ENCODE peak calls at places on chromosomes 2 and 18, in five cellular contexts. One of them, this sample, is unnamed.

GRCh38 chr2:173076557-173077345 is 1.1 kb downstream of the MAP3K20 start:
- DNase-seq in suprapubic skin: no peak
- DNase-seq in HepG2: no peak
- DNase-seq in body of pancreas: peak; percentile 38
- DNase-seq in spleen: peak; percentile 87
- DNase-seq in this sample: no peak

GRCh38 chr2:28543316-28544068 is 47.6 kb downstream of the PLB1 start:
- DNase-seq in suprapubic skin: no peak
- DNase-seq in HepG2: no peak
- DNase-seq in body of pancreas: no peak
- DNase-seq in spleen: no peak
- DNase-seq in this sample: no peak

GRCh38 chr2:220499281-220499680 is 871.9 kb downstream of the SLC4A3 start:
- DNase-seq in suprapubic skin: no peak
- DNase-seq in HepG2: no peak
- DNase-seq in body of pancreas: no peak
- DNase-seq in spleen: no peak
- DNase-seq in this sample: peak; percentile 33

GRCh38 chr2:128557841-128558241 is 239.2 kb upstream of the HS6ST1 start:
- DNase-seq in suprapubic skin: no peak
- DNase-seq in HepG2: no peak
- DNase-seq in body of pancreas: no peak
- DNase-seq in spleen: no peak
- DNase-seq in this sample: no peak

GRCh38 chr2:38534746-38535403 is 67.9 kb downstream of the HNRNPLL start:
- DNase-seq in suprapubic skin: no peak
- DNase-seq in HepG2: no peak
- DNase-seq in body of pancreas: no peak
- DNase-seq in spleen: no peak
- DNase-seq in this sample: no peak

GRCh38 chr2:10444463-10444862 is 3.7 kb downstream of the ODC1 start:
- DNase-seq in suprapubic skin: no peak
- DNase-seq in HepG2: no peak
- DNase-seq in body of pancreas: no peak
- DNase-seq in spleen: no peak
- DNase-seq in this sample: no peak

GRCh38 chr2:186695081-186695756 is 1.4 kb downstream of the FAM171B start:
- DNase-seq in suprapubic skin: no peak
- DNase-seq in HepG2: no peak
- DNase-seq in body of pancreas: no peak
- DNase-seq in spleen: no peak
- DNase-seq in this sample: peak; percentile 17

GRCh38 chr18:24734058-24734457 is 273.6 kb downstream of the HRH4 start:
- DNase-seq in suprapubic skin: no peak
- DNase-seq in HepG2: peak; percentile 16
- DNase-seq in body of pancreas: no peak
- DNase-seq in spleen: no peak
- DNase-seq in this sample: no peak

GRCh38 chr18:34223164-34223892 is 1.4 kb downstream of the NOL4 start:
- DNase-seq in suprapubic skin: no peak
- DNase-seq in HepG2: no peak
- DNase-seq in body of pancreas: peak; percentile 16
- DNase-seq in spleen: peak; percentile 56
- DNase-seq in this sample: no peak

GRCh38 chr2:157329524-157329923 is 3.9 kb upstream of the ERMN start:
- DNase-seq in suprapubic skin: no peak
- DNase-seq in HepG2: no peak
- DNase-seq in body of pancreas: peak; percentile 79
- DNase-seq in spleen: peak; percentile 66
- DNase-seq in this sample: no peak

GRCh38 chr18:58525517-58525916 is 103.4 kb downstream of the ALPK2 start:
- DNase-seq in suprapubic skin: no peak
- DNase-seq in HepG2: no peak
- DNase-seq in body of pancreas: no peak
- DNase-seq in spleen: no peak
- DNase-seq in this sample: peak; percentile 36

GRCh38 chr2:3647831-3648651 is 10.0 kb upstream of the ALLC start:
- DNase-seq in suprapubic skin: no peak
- DNase-seq in HepG2: no peak
- DNase-seq in body of pancreas: no peak
- DNase-seq in spleen: peak; percentile 70
- DNase-seq in this sample: no peak

GRCh38 chr2:30608643-30609042 is 161.6 kb downstream of the LCLAT1 start:
- DNase-seq in suprapubic skin: no peak
- DNase-seq in HepG2: no peak
- DNase-seq in body of pancreas: no peak
- DNase-seq in spleen: no peak
- DNase-seq in this sample: no peak

GRCh38 chr2:235584269-235585007 is 90.6 kb downstream of the AGAP1 start:
- DNase-seq in suprapubic skin: no peak
- DNase-seq in HepG2: no peak
- DNase-seq in body of pancreas: no peak
- DNase-seq in spleen: no peak
- DNase-seq in this sample: no peak

GRCh38 chr2:227410191-227410590 is 22.4 kb upstream of the SCYGR1 start:
- DNase-seq in suprapubic skin: no peak
- DNase-seq in HepG2: no peak
- DNase-seq in body of pancreas: no peak
- DNase-seq in spleen: no peak
- DNase-seq in this sample: no peak

GRCh38 chr2:191158751-191159150 is 8.0 kb upstream of the STAT4 start:
- DNase-seq in suprapubic skin: no peak
- DNase-seq in HepG2: no peak
- DNase-seq in body of pancreas: no peak
- DNase-seq in spleen: no peak
- DNase-seq in this sample: no peak

GRCh38 chr2:193528458-193528857 is 1333.7 kb upstream of the TMEFF2 start:
- DNase-seq in suprapubic skin: no peak
- DNase-seq in HepG2: no peak
- DNase-seq in body of pancreas: no peak
- DNase-seq in spleen: no peak
- DNase-seq in this sample: no peak

GRCh38 chr2:183868153-183868552 is 730.2 kb upstream of the ZNF804A start:
- DNase-seq in suprapubic skin: no peak
- DNase-seq in HepG2: no peak
- DNase-seq in body of pancreas: no peak
- DNase-seq in spleen: no peak
- DNase-seq in this sample: no peak

GRCh38 chr2:169965495-169965894 is 138.2 kb downstream of the UBR3 start:
- DNase-seq in suprapubic skin: no peak
- DNase-seq in HepG2: no peak
- DNase-seq in body of pancreas: no peak
- DNase-seq in spleen: no peak
- DNase-seq in this sample: no peak

GRCh38 chr2:59025157-59025757 is 784.1 kb upstream of the FANCL start:
- DNase-seq in suprapubic skin: no peak
- DNase-seq in HepG2: peak; percentile 13
- DNase-seq in body of pancreas: peak; percentile 20
- DNase-seq in spleen: peak; percentile 76
- DNase-seq in this sample: no peak

GRCh38 chr18:4455113-4455811 is at the start of gene DLGAP1:
- DNase-seq in suprapubic skin: no peak
- DNase-seq in HepG2: peak; percentile 1
- DNase-seq in body of pancreas: peak; percentile 17
- DNase-seq in spleen: peak; percentile 74
- DNase-seq in this sample: no peak

GRCh38 chr2:74524005-74524404 is 2.0 kb downstream of the DQX1 start:
- DNase-seq in suprapubic skin: no peak
- DNase-seq in HepG2: no peak
- DNase-seq in body of pancreas: no peak
- DNase-seq in spleen: peak; percentile 55
- DNase-seq in this sample: no peak

GRCh38 chr2:74524955-74525716 is 895 bp downstream of the DQX1 start:
- DNase-seq in suprapubic skin: no peak
- DNase-seq in HepG2: no peak
- DNase-seq in body of pancreas: no peak
- DNase-seq in spleen: peak; percentile 69
- DNase-seq in this sample: no peak

GRCh38 chr2:74526649-74527230 is 709 bp upstream of the DQX1 start:
- DNase-seq in suprapubic skin: no peak
- DNase-seq in HepG2: no peak
- DNase-seq in body of pancreas: no peak
- DNase-seq in spleen: no peak
- DNase-seq in this sample: no peak

GRCh38 chr2:74527741-74528140 is 1.7 kb upstream of the DQX1 start:
- DNase-seq in suprapubic skin: no peak
- DNase-seq in HepG2: no peak
- DNase-seq in body of pancreas: no peak
- DNase-seq in spleen: no peak
- DNase-seq in this sample: no peak

GRCh38 chr2:74525717-74526648 is at the start of gene DQX1:
- DNase-seq in suprapubic skin: no peak
- DNase-seq in HepG2: peak; percentile 99
- DNase-seq in body of pancreas: no peak
- DNase-seq in spleen: peak; percentile 55
- DNase-seq in this sample: no peak
- TF ChIP-seq POLR2A in suprapubic skin: no peak
- TF ChIP-seq POLR2A in HepG2: peak; percentile 99
- TF ChIP-seq POLR2A in body of pancreas: no peak
- TF ChIP-seq POLR2A in spleen: no peak
- TF ChIP-seq POLR2A in this sample: no peak

DNA sequence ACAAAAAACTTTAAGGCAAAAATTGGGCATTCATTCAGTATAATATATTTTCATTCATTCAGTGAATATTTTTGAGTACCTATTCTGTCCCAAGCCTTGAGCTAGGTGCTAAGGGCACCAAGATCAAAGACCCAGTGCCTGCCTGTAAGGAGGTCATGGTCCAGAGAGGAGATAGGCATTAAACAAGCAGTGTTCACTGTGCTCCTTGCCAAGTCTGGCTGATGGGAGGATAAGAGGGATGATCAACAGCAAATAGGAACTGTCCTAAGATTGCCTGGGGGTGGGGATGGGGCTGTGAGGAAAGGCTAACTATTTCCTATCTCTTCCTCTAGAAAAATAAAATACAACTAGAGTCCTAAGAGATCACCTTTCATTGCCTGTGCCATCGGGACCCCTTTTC is 60.4 kb downstream of the SETBP1 start:
- DNase-seq in suprapubic skin: no peak
- DNase-seq in HepG2: no peak
- DNase-seq in body of pancreas: no peak
- DNase-seq in spleen: no peak
- DNase-seq in this sample: no peak
- TF ChIP-seq POLR2A in suprapubic skin: no peak
- TF ChIP-seq POLR2A in HepG2: no peak
- TF ChIP-seq POLR2A in body of pancreas: no peak
- TF ChIP-seq POLR2A in spleen: no peak
- TF ChIP-seq POLR2A in this sample: no peak

DNA sequence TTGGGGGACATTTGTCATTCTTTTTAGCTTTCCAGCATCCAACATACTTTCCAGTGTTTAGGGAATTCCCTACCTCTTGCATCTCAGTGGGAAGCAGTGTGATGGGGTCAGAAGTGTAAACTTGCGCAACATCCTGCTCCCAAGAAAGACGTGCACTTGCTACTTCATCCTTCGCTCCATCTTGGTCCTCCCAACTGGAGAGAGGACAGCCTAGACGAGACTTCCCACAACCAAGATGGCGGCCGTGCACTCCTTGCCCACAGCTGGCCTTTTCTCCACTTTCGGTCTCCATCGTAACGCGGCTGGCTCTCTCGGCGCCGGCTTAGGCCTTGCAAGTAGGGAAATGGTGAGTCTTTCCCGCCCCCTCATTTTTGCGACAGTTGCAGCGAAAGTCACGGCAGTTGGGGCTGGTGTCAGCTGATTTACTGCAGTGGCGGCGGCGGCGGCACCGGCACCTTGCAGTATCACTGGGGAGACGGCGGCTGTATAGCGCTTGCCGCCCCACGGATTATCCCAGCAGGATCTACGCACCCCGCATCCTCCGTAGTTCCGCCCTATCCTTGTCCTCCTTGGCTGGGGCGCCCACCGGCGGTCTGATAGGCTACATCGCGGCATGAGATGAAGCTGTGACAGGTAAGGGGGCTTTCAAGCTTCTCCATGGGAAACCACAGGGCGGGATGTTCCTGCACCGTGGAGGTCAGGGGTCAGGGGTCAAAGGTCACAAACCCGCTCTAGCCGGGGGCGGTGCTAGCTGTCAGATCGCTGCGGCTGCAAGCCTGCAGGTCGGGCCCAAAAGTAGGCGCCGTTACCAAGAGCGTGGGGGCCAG is at the start of gene WDR7:
- DNase-seq in suprapubic skin: peak; percentile 97
- DNase-seq in HepG2: peak; percentile 94
- DNase-seq in body of pancreas: peak; percentile 95
- DNase-seq in spleen: peak; percentile 98
- DNase-seq in this sample: peak; percentile 48
- TF ChIP-seq POLR2A in suprapubic skin: no peak
- TF ChIP-seq POLR2A in HepG2: peak; percentile 53
- TF ChIP-seq POLR2A in body of pancreas: peak; percentile 74
- TF ChIP-seq POLR2A in spleen: no peak
- TF ChIP-seq POLR2A in this sample: peak; percentile 47

GRCh38 chr18:61894751-61895524 is 2.1 kb upstream of the RNF152 start:
- DNase-seq in suprapubic skin: no peak
- DNase-seq in HepG2: no peak
- DNase-seq in body of pancreas: no peak
- DNase-seq in spleen: no peak
- DNase-seq in this sample: no peak

GRCh38 chr18:61892683-61893303 is at the start of gene RNF152:
- DNase-seq in suprapubic skin: peak; percentile 62
- DNase-seq in HepG2: no peak
- DNase-seq in body of pancreas: peak; percentile 31
- DNase-seq in spleen: no peak
- DNase-seq in this sample: no peak

GRCh38 chr18:61896118-61896517 is 3.3 kb upstream of the RNF152 start:
- DNase-seq in suprapubic skin: no peak
- DNase-seq in HepG2: no peak
- DNase-seq in body of pancreas: no peak
- DNase-seq in spleen: no peak
- DNase-seq in this sample: no peak

GRCh38 chr18:61893304-61893970 is 630 bp upstream of the RNF152 start:
- DNase-seq in suprapubic skin: peak; percentile 68
- DNase-seq in HepG2: no peak
- DNase-seq in body of pancreas: peak; percentile 33
- DNase-seq in spleen: no peak
- DNase-seq in this sample: peak; percentile 24

DNA sequence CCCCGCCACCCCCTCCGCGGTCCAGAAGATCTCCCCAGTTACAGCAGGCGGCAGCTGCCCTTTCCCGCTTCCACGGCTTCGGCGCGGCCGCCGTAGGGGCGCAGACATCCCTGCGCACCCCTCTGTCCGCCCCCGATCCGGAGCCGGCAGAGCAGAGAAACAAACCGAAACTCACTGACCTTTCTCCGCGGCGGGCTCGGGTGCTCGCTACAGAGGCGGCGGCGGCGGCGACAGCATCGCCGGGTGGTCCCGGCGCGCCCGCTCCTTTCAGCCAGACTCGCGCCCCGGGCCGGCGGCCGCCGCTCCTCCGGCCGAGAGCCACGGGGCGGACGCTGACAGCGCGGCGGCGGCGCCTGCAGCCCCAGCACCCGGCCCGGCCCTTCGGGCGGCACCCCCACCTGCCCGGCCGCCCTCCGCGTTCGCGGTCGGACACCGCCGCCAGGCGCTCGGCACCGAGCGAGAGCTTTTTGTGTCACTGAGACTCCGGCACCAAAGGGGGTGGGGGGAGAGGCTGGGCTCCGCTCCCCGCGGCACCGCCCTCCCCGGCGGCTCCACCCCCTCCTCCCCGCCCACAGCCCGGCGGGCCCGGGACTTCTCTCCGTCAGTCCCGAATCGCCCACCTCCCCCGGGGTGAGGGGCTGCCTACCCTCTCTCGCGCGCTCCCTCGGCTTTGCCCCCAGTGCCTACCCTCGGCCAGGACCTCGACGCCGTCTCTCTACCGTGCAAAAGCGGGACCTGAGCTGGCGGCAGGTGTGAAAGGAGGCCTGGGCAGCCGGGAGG is 1.4 kb upstream of the RNF152 start:
- DNase-seq in suprapubic skin: peak; percentile 78
- DNase-seq in HepG2: peak; percentile 11
- DNase-seq in body of pancreas: peak; percentile 82
- DNase-seq in spleen: peak; percentile 87
- DNase-seq in this sample: peak; percentile 40
- TF ChIP-seq POLR2A in suprapubic skin: peak; percentile 36
- TF ChIP-seq POLR2A in HepG2: no peak
- TF ChIP-seq POLR2A in body of pancreas: peak; percentile 42
- TF ChIP-seq POLR2A in spleen: no peak
- TF ChIP-seq POLR2A in this sample: peak; percentile 54

This sample was measured in H54.